ENCODE peak calls at places on chromosomes 2 and 18, in five cellular contexts. H is left colon, F is HT-29, L is A172, E is upper lobe of left lung. Y is an unnamed sample.

GRCh38 chr2:29920130-29920577 is 1.2 kb downstream of the ALK start:
- DNase-seq in H (peak), F (no peak), L (no peak), E (peak), Y (peak)

GRCh38 chr18:36377626-36378025 is 80.1 kb downstream of the FHOD3 start:
- DNase-seq in H (no peak), F (no peak), L (no peak), E (no peak), Y (no peak)

GRCh38 chr2:5967506-5967905 is 275.3 kb downstream of the SOX11 start:
- DNase-seq in H (no peak), F (no peak), L (no peak), E (no peak), Y (no peak)

GRCh38 chr2:227834423-227834822 is 20.8 kb downstream of the CCL20 start:
- DNase-seq in H (no peak), F (no peak), L (peak), E (no peak), Y (no peak)

GRCh38 chr2:63553049-63553448 is 35.2 kb downstream of the WDPCP start:
- DNase-seq in H (no peak), F (no peak), L (no peak), E (no peak), Y (no peak)

GRCh38 chr2:169743549-169743948 is 9.9 kb downstream of the KLHL23 start:
- DNase-seq in H (no peak), F (no peak), L (no peak), E (no peak), Y (no peak)

GRCh38 chr18:79616651-79617518 is 62.7 kb upstream of the CTDP1 start:
- DNase-seq in H (no peak), F (no peak), L (no peak), E (no peak), Y (no peak)

GRCh38 chr2:137886432-137886831 is 77.8 kb upstream of the HNMT start:
- DNase-seq in H (no peak), F (peak), L (no peak), E (peak), Y (no peak)

GRCh38 chr2:29528891-29529520 is 392.4 kb downstream of the ALK start:
- DNase-seq in H (peak), F (no peak), L (peak), E (peak), Y (peak)

GRCh38 chr2:8587251-8587791 is 94.5 kb upstream of the ID2 start:
- DNase-seq in H (no peak), F (no peak), L (no peak), E (no peak), Y (no peak)

GRCh38 chr2:226475650-226476049 is 324.0 kb downstream of the IRS1 start:
- DNase-seq in H (no peak), F (peak), L (peak), E (no peak), Y (no peak)

GRCh38 chr2:67997528-67998267 is 65.1 kb downstream of the C1D start:
- DNase-seq in H (no peak), F (no peak), L (peak), E (no peak), Y (no peak)

Y was measured in colonic mucosa.